ENCODE peak calls at places on chromosomes 12 and 14, in seven cellular contexts. H, X, T, W, B, K and P are unnamed samples.

GRCh38 chr14:69281450-69282169 is 21.7 kb downstream of the GALNT16 start:
- DNase-seq in W (no peak), B (no peak), K (no peak), H (no peak), T (no peak), X (no peak), P (no peak)

GRCh38 chr14:99322731-99323599 is 51.0 kb upstream of the BCL11B start:
- DNase-seq in T (peak), X (no peak), W (no peak), H (no peak), K (no peak), B (no peak), P (no peak)

GRCh38 chr12:131543040-131543439 is 167.8 kb upstream of the SFSWAP start:
- DNase-seq in T (no peak), K (no peak), H (no peak), W (no peak), X (no peak), B (no peak), P (no peak)

GRCh38 chr12:94553130-94553519 is 93.5 kb upstream of the CEP83 start:
- DNase-seq in X (no peak), K (peak), B (no peak), W (no peak), H (no peak), T (no peak), P (no peak)

GRCh38 chr14:67551940-67552339 is 18.9 kb downstream of the PLEKHH1 start:
- DNase-seq in W (no peak), K (no peak), T (no peak), H (no peak), X (no peak), B (no peak), P (no peak)

GRCh38 chr12:120252071-120252906 is 13.2 kb downstream of the PXN start:
- DNase-seq in H (no peak), X (peak), T (no peak), B (peak), W (no peak), K (no peak), P (peak)

GRCh38 chr12:121240484-121241202 is 30.7 kb downstream of the P2RX4 start:
- DNase-seq in K (peak), H (no peak), X (peak), B (peak), W (peak), T (peak), P (no peak)

GRCh38 chr12:21828111-21828775 is 53.7 kb upstream of the KCNJ8 start:
- DNase-seq in K (peak), W (no peak), B (no peak), H (no peak), X (no peak), T (no peak), P (no peak)

GRCh38 chr14:92760524-92760805 is 12.0 kb upstream of the LGMN start:
- DNase-seq in H (no peak), B (no peak), X (no peak), W (no peak), T (no peak), K (no peak), P (no peak)

GRCh38 chr12:86484473-86484872 is 228.3 kb upstream of the MGAT4C start:
- DNase-seq in K (no peak), H (no peak), X (no peak), B (no peak), T (no peak), W (no peak), P (no peak)

GRCh38 chr14:65267856-65268255 is 144.7 kb upstream of the FUT8 start:
- DNase-seq in X (no peak), T (no peak), K (peak), H (no peak), B (no peak), W (no peak), P (no peak)

GRCh38 chr14:64947710-64948611 is 5.4 kb upstream of the GPX2 start:
- DNase-seq in B (no peak), H (no peak), K (no peak), W (no peak), T (no peak), X (no peak), P (no peak)

GRCh38 chr14:80325112-80325511 is 113.8 kb upstream of the DIO2 start:
- DNase-seq in W (no peak), X (no peak), B (no peak), K (no peak), T (no peak), H (no peak), P (peak)

GRCh38 chr14:105465209-105466031 is 9.2 kb upstream of the CRIP2 start:
- DNase-seq in K (no peak), H (no peak), X (no peak), B (no peak), W (no peak), T (no peak), P (no peak)

GRCh38 chr12:3792623-3793288 is 39.8 kb upstream of the CRACR2A start:
- DNase-seq in T (no peak), H (no peak), K (no peak), X (no peak), B (no peak), W (no peak), P (no peak)

GRCh38 chr14:104448321-104448720 is 131.2 kb upstream of the C14orf180 start:
- DNase-seq in X (no peak), T (no peak), B (no peak), W (no peak), K (no peak), H (no peak), P (no peak)

GRCh38 chr12:27034607-27035293 is 12.4 kb downstream of the MED21 start:
- DNase-seq in T (no peak), H (no peak), W (no peak), K (no peak), X (no peak), B (no peak), P (no peak)

GRCh38 chr12:12714276-12715001 is 2.7 kb upstream of the CDKN1B start:
- DNase-seq in B (peak), H (no peak), W (no peak), K (peak), T (no peak), X (peak), P (peak)

GRCh38 chr12:112997506-112997905 is 19.2 kb downstream of the OAS2 start:
- DNase-seq in B (no peak), K (no peak), H (no peak), W (no peak), T (no peak), X (no peak), P (no peak)

GRCh38 chr14:77024171-77024627 is 4.3 kb downstream of the IRF2BPL start:
- DNase-seq in X (peak), H (no peak), B (peak), K (peak), T (no peak), W (no peak), P (peak)

GRCh38 chr14:68174446-68174845 is 354.9 kb downstream of the RAD51B start:
- DNase-seq in H (no peak), T (no peak), K (peak), W (no peak), B (no peak), X (no peak), P (no peak)

GRCh38 chr14:87899228-87899627 is 93.8 kb downstream of the GALC start:
- DNase-seq in X (no peak), T (no peak), H (no peak), K (no peak), W (no peak), B (no peak), P (no peak)

GRCh38 chr12:112340983-112341840 is 41.0 kb downstream of the HECTD4 start:
- DNase-seq in W (no peak), B (no peak), X (no peak), H (no peak), K (no peak), T (no peak), P (no peak)

GRCh38 chr14:80213602-80214001 is 2.3 kb upstream of the DIO2 start:
- DNase-seq in K (peak), T (no peak), H (peak), B (no peak), W (no peak), X (no peak), P (peak)

GRCh38 chr12:90216815-90217214 is 508.2 kb upstream of the ATP2B1 start:
- DNase-seq in B (no peak), K (peak), W (no peak), X (no peak), H (no peak), T (no peak), P (no peak)

DNA sequence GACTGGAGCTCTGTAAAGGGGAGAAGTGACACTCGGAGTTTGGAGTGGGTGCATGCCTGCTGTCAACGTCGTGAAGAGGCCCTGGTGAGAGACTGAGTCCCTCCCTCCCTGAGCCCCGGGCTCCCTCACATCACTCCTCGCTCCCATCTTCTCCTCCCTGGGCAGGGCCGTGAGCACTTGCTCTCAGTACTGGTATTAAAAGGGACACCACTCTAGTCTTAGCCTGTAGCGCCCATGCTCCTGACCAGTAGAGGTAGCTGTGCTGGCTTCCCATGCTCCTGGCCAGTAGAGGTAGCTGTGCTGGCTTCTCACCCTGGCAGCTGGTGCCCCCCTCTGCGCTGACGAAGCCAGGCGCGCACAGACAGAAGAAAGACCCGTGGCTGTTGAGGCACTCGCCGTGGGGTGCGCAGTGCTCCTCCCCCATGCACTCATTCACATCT is 14.7 kb downstream of the ISCA2 start:
- DNase-seq in X (no peak), W (no peak), H (no peak), K (no peak), T (peak), B (no peak), P (no peak)
- TF ChIP-seq CTCF in X (no peak), W (no peak), H (peak), K (peak), T (no peak), B (no peak), P (peak)

GRCh38 chr12:1630081-1630826 is 1.2 kb downstream of the WNT5B start:
- DNase-seq in T (no peak), H (peak), W (no peak), X (no peak), K (no peak), B (no peak), P (peak)
- TF ChIP-seq CTCF in T (no peak), H (peak), W (no peak), X (no peak), K (no peak), B (no peak), P (peak)

DNA sequence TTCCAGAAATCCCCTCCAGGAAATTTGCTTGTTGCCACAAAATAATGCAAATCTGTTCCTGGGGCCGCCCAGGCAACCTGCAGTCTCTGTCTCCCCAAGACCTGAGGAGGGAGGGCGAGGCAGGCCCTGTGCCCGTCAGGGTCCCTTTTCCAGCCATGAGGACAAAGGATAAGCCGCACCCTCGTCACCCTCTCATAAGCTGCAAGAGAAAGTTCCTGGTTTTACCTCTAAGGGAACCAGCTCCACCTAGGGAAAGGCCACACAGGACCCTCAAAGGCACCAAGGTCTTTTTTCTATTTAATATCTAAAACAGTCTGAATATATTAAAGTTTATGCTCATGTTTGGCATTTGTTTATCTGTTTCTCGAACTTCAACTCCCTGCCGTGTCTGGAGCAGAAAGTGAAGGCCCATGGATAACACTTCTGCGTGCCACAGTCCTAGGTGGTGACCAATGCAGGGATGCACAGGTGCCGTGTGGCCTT is 44.9 kb downstream of the PSMA6 start:
- DNase-seq in W (no peak), X (no peak), H (no peak), B (no peak), K (no peak), T (no peak), P (no peak)
- TF ChIP-seq CTCF in W (no peak), X (no peak), H (no peak), B (no peak), K (no peak), T (no peak), P (no peak)

GRCh38 chr12:1662761-1663439 is 28.0 kb upstream of the ADIPOR2 start:
- DNase-seq in X (no peak), W (no peak), T (no peak), K (no peak), H (peak), B (no peak), P (no peak)
- TF ChIP-seq CTCF in X (no peak), W (peak), T (no peak), K (peak), H (peak), B (no peak), P (no peak)

GRCh38 chr12:124517260-124518050 is 50.0 kb downstream of the NCOR2 start:
- DNase-seq in W (peak), X (no peak), T (peak), H (peak), K (peak), B (no peak), P (no peak)
- TF ChIP-seq CTCF in W (no peak), X (no peak), T (no peak), H (no peak), K (no peak), B (no peak), P (no peak)